ENCODE peak calls at places on chromosomes 13 and 19, in five cellular contexts. Y is aorta, D is heart left ventricle, B is pancreas, K is tibial artery. I is an unnamed sample.

GRCh38 chr19:40284501-40285352 is at the start of gene AKT2:
- DNase-seq in Y (peak), K (no peak), B (no peak), D (peak), I (no peak)

GRCh38 chr13:61084983-61085382 is 330.7 kb downstream of the PCDH20 start:
- DNase-seq in Y (no peak), B (no peak), K (no peak), D (no peak), I (no peak)

GRCh38 chr19:33795370-33796163 is 1.1 kb upstream of the KCTD15 start:
- DNase-seq in Y (peak), D (peak), K (peak), B (peak), I (no peak)

GRCh38 chr13:75405976-75406703 is 75.8 kb downstream of the TBC1D4 start:
- DNase-seq in D (no peak), B (no peak), Y (no peak), K (no peak), I (no peak)

GRCh38 chr19:5058456-5059190 is 89.7 kb downstream of the KDM4B start:
- DNase-seq in K (no peak), B (no peak), D (no peak), Y (no peak), I (no peak)

GRCh38 chr13:31860002-31860401 is 120.7 kb downstream of the RXFP2 start:
- DNase-seq in D (no peak), K (peak), Y (no peak), B (no peak), I (peak)

GRCh38 chr13:51733656-51734334 is 70.2 kb downstream of the DHRS12 start:
- DNase-seq in B (no peak), Y (no peak), K (no peak), D (no peak), I (no peak)

GRCh38 chr13:98853791-98854191 is 101.3 kb upstream of the SLC15A1 start:
- DNase-seq in D (no peak), Y (no peak), B (no peak), K (no peak), I (no peak)

GRCh38 chr19:41734585-41734984 is 20.7 kb upstream of the CEACAM6 start:
- DNase-seq in B (no peak), K (no peak), D (no peak), Y (no peak), I (no peak)

GRCh38 chr13:21637296-21637695 is 33.3 kb upstream of the MICU2 start:
- DNase-seq in D (no peak), Y (peak), B (no peak), K (no peak), I (no peak)

GRCh38 chr19:50333235-50333736 is 4.1 kb upstream of the KCNC3 start:
- DNase-seq in K (peak), D (peak), B (peak), Y (peak), I (peak)

GRCh38 chr13:31781064-31781463 is 41.7 kb downstream of the RXFP2 start:
- DNase-seq in K (no peak), Y (no peak), D (no peak), B (no peak), I (no peak)

GRCh38 chr13:78102121-78102677 is 183.6 kb upstream of the EDNRB start:
- DNase-seq in D (peak), B (peak), K (peak), Y (peak), I (no peak)

GRCh38 chr19:14979136-14979497 is 547 bp downstream of the SLC1A6 start:
- DNase-seq in Y (no peak), D (no peak), K (no peak), B (no peak), I (no peak)

GRCh38 chr19:35017507-35017906 is 12.8 kb upstream of the SCN1B start:
- DNase-seq in K (no peak), D (no peak), B (no peak), Y (no peak), I (peak)

GRCh38 chr13:44197791-44198770 is 175.5 kb upstream of the SERP2 start:
- DNase-seq in B (no peak), Y (no peak), K (no peak), D (no peak), I (no peak)

GRCh38 chr19:2902590-2903218 is 2.0 kb downstream of the ZNF57 start:
- DNase-seq in K (no peak), Y (no peak), B (peak), D (no peak), I (no peak)

GRCh38 chr13:109780880-109781383 is 5.5 kb downstream of the IRS2 start:
- DNase-seq in K (no peak), D (no peak), B (no peak), Y (no peak), I (no peak)
- H3K27ac ChIP-seq in K (peak), D (no peak), B (peak), Y (no peak), I (peak)

DNA sequence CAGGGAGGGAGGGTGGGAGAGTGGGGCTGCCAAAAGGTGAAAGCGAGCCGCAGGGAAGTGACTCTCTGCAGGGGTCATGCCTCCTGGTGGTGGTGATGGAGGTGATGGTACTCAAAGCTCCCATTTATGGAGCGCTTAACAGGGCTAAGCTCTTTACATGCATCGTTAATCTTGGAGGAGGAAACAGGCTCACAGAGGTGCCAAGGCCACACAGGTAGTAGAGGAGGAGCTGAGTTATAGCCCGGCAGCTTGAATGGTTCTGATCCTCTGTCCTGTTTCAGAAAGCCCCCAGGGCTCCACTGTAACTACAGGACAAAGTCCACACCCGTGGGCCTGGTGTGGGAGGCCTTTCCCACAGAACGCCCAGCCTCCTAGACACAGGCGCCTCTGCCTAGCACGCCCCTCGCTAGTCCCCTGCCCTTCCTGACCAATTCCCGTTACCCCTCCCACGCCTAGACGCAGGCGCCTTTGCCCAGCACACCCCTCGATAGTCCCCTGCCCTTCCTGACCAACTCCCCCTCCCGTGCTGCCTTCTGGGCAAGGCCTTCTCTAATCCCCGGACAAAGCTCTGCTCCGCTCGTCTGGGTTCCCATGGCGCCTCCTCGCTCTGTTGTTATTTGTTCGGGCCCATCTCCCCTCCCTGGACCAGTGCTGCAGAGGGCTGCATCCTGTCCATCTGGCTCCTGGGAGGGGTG is 10.8 kb downstream of the PPP1R37 start:
- DNase-seq in B (no peak), K (no peak), D (peak), Y (no peak), I (no peak)
- H3K27ac ChIP-seq in B (peak), K (no peak), D (peak), Y (no peak), I (no peak)

GRCh38 chr19:55341191-55342043 is 1.7 kb downstream of the KMT5C start:
- DNase-seq in Y (peak), D (peak), K (peak), B (peak), I (peak)
- H3K27ac ChIP-seq in Y (no peak), D (no peak), K (peak), B (no peak), I (no peak)

GRCh38 chr19:677601-678380 is 1.6 kb downstream of the FSTL3 start:
- DNase-seq in D (no peak), B (no peak), K (no peak), Y (no peak), I (no peak)
- H3K27ac ChIP-seq in D (peak), B (peak), K (peak), Y (peak), I (no peak)

GRCh38 chr13:30735025-30735967 is at the start of gene ALOX5AP:
- DNase-seq in B (no peak), D (no peak), K (no peak), Y (no peak), I (no peak)
- H3K27ac ChIP-seq in B (peak), D (no peak), K (no peak), Y (no peak), I (no peak)

GRCh38 chr19:18194208-18194530 is 1.2 kb downstream of the MPV17L2 start:
- DNase-seq in D (no peak), K (no peak), B (no peak), Y (no peak), I (no peak)
- H3K27ac ChIP-seq in D (no peak), K (no peak), B (no peak), Y (no peak), I (no peak)

GRCh38 chr13:49580980-49581680 is 4.2 kb downstream of the RCBTB1 start:
- DNase-seq in Y (no peak), K (no peak), D (no peak), B (no peak), I (no peak)

GRCh38 chr13:49585220-49586157 is at the start of gene RCBTB1:
- DNase-seq in D (peak), Y (peak), B (peak), K (peak), I (peak)

GRCh38 chr13:49584771-49585182 is 581 bp downstream of the RCBTB1 start:
- DNase-seq in D (no peak), B (no peak), K (no peak), Y (no peak), I (no peak)

GRCh38 chr13:49587311-49587847 is 2.0 kb upstream of the RCBTB1 start:
- DNase-seq in Y (no peak), B (no peak), D (no peak), K (no peak), I (no peak)

DNA sequence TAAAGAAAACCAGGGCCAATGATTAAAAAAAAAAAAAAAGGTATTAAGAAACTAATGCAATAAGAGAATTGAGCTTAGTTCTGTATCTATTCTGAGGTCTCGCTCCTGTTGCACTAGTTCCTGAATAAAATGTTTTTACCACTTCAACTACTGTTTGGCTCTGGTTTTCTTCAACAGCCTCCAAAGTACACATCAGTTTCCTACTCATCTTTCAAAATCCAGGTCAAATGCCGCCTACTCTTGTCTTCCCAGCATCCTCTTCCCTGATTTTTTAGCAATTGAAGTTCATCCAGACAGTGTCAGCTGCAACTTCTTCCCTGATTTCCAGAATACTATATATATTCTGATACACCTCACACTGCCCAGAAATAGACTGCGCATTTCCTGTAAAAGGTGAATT is 1.4 kb upstream of the RCBTB1 start:
- DNase-seq in B (no peak), K (no peak), D (no peak), Y (no peak), I (no peak)
- H3K27ac ChIP-seq in B (peak), K (no peak), D (no peak), Y (no peak), I (no peak)

GRCh38 chr19:38706792-38707511 is 37.3 kb downstream of the CAPN12 start:
- DNase-seq in K (no peak), D (no peak), B (no peak), Y (no peak), I (no peak)
- H3K27ac ChIP-seq in K (peak), D (peak), B (peak), Y (no peak), I (peak)

GRCh38 chr19:3968556-3969434 is 2.1 kb downstream of the DAPK3 start:
- DNase-seq in K (peak), D (peak), B (peak), Y (peak), I (no peak)
- H3K27ac ChIP-seq in K (peak), D (peak), B (peak), Y (peak), I (peak)